ENCODE peak calls at places on chromosomes 16 and 17, in seven cellular contexts. One of them, this sample, is unnamed.

GRCh38 chr17:39533891-39534290 is 72.6 kb downstream of the CDK12 start:
- DNase-seq in kidney: no peak
- DNase-seq in fibroblast of lung: no peak
- DNase-seq in effector memory CD4-positive, alpha-beta T cell: no peak
- DNase-seq in GM23248: no peak
- DNase-seq in MM.1S: no peak
- DNase-seq in A549: no peak
- DNase-seq in this sample: no peak

GRCh38 chr17:45940826-45941225 is 46.5 kb downstream of the MAPT start:
- DNase-seq in kidney: no peak
- DNase-seq in fibroblast of lung: no peak
- DNase-seq in effector memory CD4-positive, alpha-beta T cell: no peak
- DNase-seq in GM23248: no peak
- DNase-seq in MM.1S: no peak
- DNase-seq in A549: no peak
- DNase-seq in this sample: no peak

GRCh38 chr17:35973333-35974260 is 7.7 kb downstream of the CCL16 start:
- DNase-seq in kidney: no peak
- DNase-seq in fibroblast of lung: no peak
- DNase-seq in effector memory CD4-positive, alpha-beta T cell: no peak
- DNase-seq in GM23248: peak; percentile 36
- DNase-seq in MM.1S: no peak
- DNase-seq in A549: peak; percentile 16
- DNase-seq in this sample: no peak

GRCh38 chr17:48725294-48726064 is 2.5 kb downstream of the PRAC2 start:
- DNase-seq in kidney: no peak
- DNase-seq in fibroblast of lung: no peak
- DNase-seq in effector memory CD4-positive, alpha-beta T cell: no peak
- DNase-seq in GM23248: no peak
- DNase-seq in MM.1S: no peak
- DNase-seq in A549: no peak
- DNase-seq in this sample: no peak

GRCh38 chr16:50251375-50252081 is 14.8 kb upstream of the ADCY7 start:
- DNase-seq in kidney: no peak
- DNase-seq in fibroblast of lung: peak; percentile 83
- DNase-seq in effector memory CD4-positive, alpha-beta T cell: no peak
- DNase-seq in GM23248: peak; percentile 98
- DNase-seq in MM.1S: no peak
- DNase-seq in A549: no peak
- DNase-seq in this sample: peak; percentile 51

GRCh38 chr17:47192549-47192948 is 3.5 kb upstream of the CDC27 start:
- DNase-seq in kidney: no peak
- DNase-seq in fibroblast of lung: no peak
- DNase-seq in effector memory CD4-positive, alpha-beta T cell: no peak
- DNase-seq in GM23248: no peak
- DNase-seq in MM.1S: peak; percentile 79
- DNase-seq in A549: no peak
- DNase-seq in this sample: no peak

GRCh38 chr17:40518401-40519088 is 17.1 kb upstream of the TNS4 start:
- DNase-seq in kidney: no peak
- DNase-seq in fibroblast of lung: no peak
- DNase-seq in effector memory CD4-positive, alpha-beta T cell: no peak
- DNase-seq in GM23248: peak; percentile 52
- DNase-seq in MM.1S: no peak
- DNase-seq in A549: peak; percentile 88
- DNase-seq in this sample: peak; percentile 68

GRCh38 chr17:1019451-1019850 is 22.5 kb downstream of the TIMM22 start:
- DNase-seq in kidney: no peak
- DNase-seq in fibroblast of lung: no peak
- DNase-seq in effector memory CD4-positive, alpha-beta T cell: no peak
- DNase-seq in GM23248: no peak
- DNase-seq in MM.1S: no peak
- DNase-seq in A549: no peak
- DNase-seq in this sample: no peak

GRCh38 chr16:11586375-11586855 is 304 bp downstream of the LITAF start:
- DNase-seq in kidney: peak; percentile 81
- DNase-seq in fibroblast of lung: no peak
- DNase-seq in effector memory CD4-positive, alpha-beta T cell: no peak
- DNase-seq in GM23248: peak; percentile 44
- DNase-seq in MM.1S: peak; percentile 19
- DNase-seq in A549: no peak
- DNase-seq in this sample: no peak

GRCh38 chr17:64156670-64157069 is 26.7 kb upstream of the ERN1 start:
- DNase-seq in kidney: no peak
- DNase-seq in fibroblast of lung: no peak
- DNase-seq in effector memory CD4-positive, alpha-beta T cell: no peak
- DNase-seq in GM23248: no peak
- DNase-seq in MM.1S: no peak
- DNase-seq in A549: no peak
- DNase-seq in this sample: no peak

GRCh38 chr17:6135216-6135615 is 65.0 kb downstream of the WSCD1 start:
- DNase-seq in kidney: no peak
- DNase-seq in fibroblast of lung: no peak
- DNase-seq in effector memory CD4-positive, alpha-beta T cell: no peak
- DNase-seq in GM23248: no peak
- DNase-seq in MM.1S: no peak
- DNase-seq in A549: no peak
- DNase-seq in this sample: no peak

GRCh38 chr16:87681990-87682570 is 79.8 kb downstream of the JPH3 start:
- DNase-seq in kidney: no peak
- DNase-seq in fibroblast of lung: peak; percentile 68
- DNase-seq in effector memory CD4-positive, alpha-beta T cell: no peak
- DNase-seq in GM23248: peak; percentile 85
- DNase-seq in MM.1S: no peak
- DNase-seq in A549: peak; percentile 48
- DNase-seq in this sample: peak; percentile 94

GRCh38 chr17:64706224-64707076 is 44.3 kb upstream of the SMURF2 start:
- DNase-seq in kidney: no peak
- DNase-seq in fibroblast of lung: no peak
- DNase-seq in effector memory CD4-positive, alpha-beta T cell: no peak
- DNase-seq in GM23248: peak; percentile 56
- DNase-seq in MM.1S: no peak
- DNase-seq in A549: peak; percentile 85
- DNase-seq in this sample: no peak

GRCh38 chr16:70375636-70376611 is 29.2 kb downstream of the DDX19A start:
- DNase-seq in kidney: no peak
- DNase-seq in fibroblast of lung: no peak
- DNase-seq in effector memory CD4-positive, alpha-beta T cell: no peak
- DNase-seq in GM23248: no peak
- DNase-seq in MM.1S: no peak
- DNase-seq in A549: no peak
- DNase-seq in this sample: no peak

GRCh38 chr16:56479469-56479868 is 28.1 kb downstream of the OGFOD1 start:
- DNase-seq in kidney: no peak
- DNase-seq in fibroblast of lung: no peak
- DNase-seq in effector memory CD4-positive, alpha-beta T cell: no peak
- DNase-seq in GM23248: no peak
- DNase-seq in MM.1S: no peak
- DNase-seq in A549: no peak
- DNase-seq in this sample: no peak

GRCh38 chr17:71791311-71791710 is 329.5 kb upstream of the SOX9 start:
- DNase-seq in kidney: no peak
- DNase-seq in fibroblast of lung: no peak
- DNase-seq in effector memory CD4-positive, alpha-beta T cell: no peak
- DNase-seq in GM23248: no peak
- DNase-seq in MM.1S: no peak
- DNase-seq in A549: no peak
- DNase-seq in this sample: no peak

DNA sequence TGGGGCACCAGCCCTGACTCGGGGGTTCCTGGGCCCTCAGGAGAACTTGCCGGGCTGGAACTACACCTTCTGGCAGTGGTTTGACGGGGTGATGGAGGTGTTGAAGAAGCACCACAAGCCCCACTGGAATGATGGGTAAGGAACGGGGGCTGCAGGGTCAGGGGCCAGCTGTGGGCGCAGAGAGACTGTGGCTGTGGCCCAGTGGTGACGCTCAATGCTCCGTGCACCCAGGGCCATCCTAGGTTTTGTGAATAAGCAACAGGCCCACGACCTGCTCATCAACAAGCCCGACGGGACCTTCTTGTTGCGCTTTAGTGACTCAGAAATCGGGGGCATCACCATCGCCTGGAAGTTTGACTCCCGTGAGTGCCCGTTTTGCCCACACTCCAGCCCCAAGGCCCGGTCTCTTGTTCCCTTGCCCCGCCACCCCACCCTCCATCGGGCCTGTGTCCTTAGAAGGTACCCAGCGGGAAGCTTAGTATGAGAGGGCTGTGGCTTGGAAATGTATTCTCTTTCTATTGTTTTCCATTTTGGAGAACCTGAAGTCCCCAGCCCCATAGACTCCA is 19.1 kb downstream of the STAT5A start:
- DNase-seq in kidney: no peak
- DNase-seq in fibroblast of lung: no peak
- DNase-seq in effector memory CD4-positive, alpha-beta T cell: no peak
- DNase-seq in GM23248: no peak
- DNase-seq in MM.1S: no peak
- DNase-seq in A549: no peak
- DNase-seq in this sample: peak; percentile 44
- H3K4me3 ChIP-seq in kidney: no peak overlapping the region
- H3K4me3 ChIP-seq in fibroblast of lung: no peak overlapping the region
- H3K4me3 ChIP-seq in effector memory CD4-positive, alpha-beta T cell: no peak overlapping the region
- H3K4me3 ChIP-seq in GM23248: no peak overlapping the region
- H3K4me3 ChIP-seq in MM.1S: no peak overlapping the region
- H3K4me3 ChIP-seq in A549: no peak overlapping the region
- H3K4me3 ChIP-seq in this sample: no peak overlapping the region

DNA sequence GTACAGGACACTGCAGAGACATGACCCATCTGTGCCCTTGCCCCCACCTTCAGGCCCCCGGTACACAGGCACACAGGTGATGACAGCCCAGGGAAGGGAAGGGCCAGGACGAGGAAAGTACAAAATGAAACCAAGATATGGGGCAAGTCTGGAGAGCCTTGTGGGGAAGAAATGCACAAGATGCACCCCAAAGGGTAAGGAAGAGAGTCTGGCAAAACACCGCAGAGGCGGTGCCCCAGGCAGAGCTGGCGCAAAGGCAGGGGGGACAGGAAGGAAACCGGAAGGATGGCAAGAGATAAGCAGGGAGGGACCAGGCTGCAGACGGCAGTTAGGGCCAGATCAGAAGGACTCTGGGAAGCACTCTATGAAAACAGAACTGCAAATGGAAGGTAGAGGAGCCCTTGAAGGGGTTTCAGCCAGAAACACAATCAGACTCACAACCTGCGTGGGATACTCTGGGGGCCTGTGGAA is 81.4 kb downstream of the SLC39A11 start:
- DNase-seq in kidney: no peak
- DNase-seq in fibroblast of lung: no peak
- DNase-seq in effector memory CD4-positive, alpha-beta T cell: no peak
- DNase-seq in GM23248: no peak
- DNase-seq in MM.1S: no peak
- DNase-seq in A549: no peak
- DNase-seq in this sample: no peak
- H3K4me3 ChIP-seq in kidney: no peak overlapping the region
- H3K4me3 ChIP-seq in fibroblast of lung: no peak overlapping the region
- H3K4me3 ChIP-seq in effector memory CD4-positive, alpha-beta T cell: peak overlapping the region; percentile 8
- H3K4me3 ChIP-seq in GM23248: no peak overlapping the region
- H3K4me3 ChIP-seq in MM.1S: no peak overlapping the region
- H3K4me3 ChIP-seq in A549: no peak overlapping the region
- H3K4me3 ChIP-seq in this sample: no peak overlapping the region

GRCh38 chr16:8925455-8925854 is 38.3 kb downstream of the USP7 start:
- DNase-seq in kidney: no peak
- DNase-seq in fibroblast of lung: no peak
- DNase-seq in effector memory CD4-positive, alpha-beta T cell: no peak
- DNase-seq in GM23248: no peak
- DNase-seq in MM.1S: no peak
- DNase-seq in A549: no peak
- DNase-seq in this sample: no peak

GRCh38 chr16:8929086-8929748 is 34.5 kb downstream of the USP7 start:
- DNase-seq in kidney: no peak
- DNase-seq in fibroblast of lung: no peak
- DNase-seq in effector memory CD4-positive, alpha-beta T cell: no peak
- DNase-seq in GM23248: no peak
- DNase-seq in MM.1S: no peak
- DNase-seq in A549: no peak
- DNase-seq in this sample: no peak

GRCh38 chr16:8926827-8927226 is 36.9 kb downstream of the USP7 start:
- DNase-seq in kidney: no peak
- DNase-seq in fibroblast of lung: no peak
- DNase-seq in effector memory CD4-positive, alpha-beta T cell: no peak
- DNase-seq in GM23248: no peak
- DNase-seq in MM.1S: no peak
- DNase-seq in A549: no peak
- DNase-seq in this sample: no peak

GRCh38 chr16:8931864-8932263 is 31.8 kb downstream of the USP7 start:
- DNase-seq in kidney: no peak
- DNase-seq in fibroblast of lung: peak; percentile 69
- DNase-seq in effector memory CD4-positive, alpha-beta T cell: no peak
- DNase-seq in GM23248: peak; percentile 66
- DNase-seq in MM.1S: peak; percentile 26
- DNase-seq in A549: peak; percentile 47
- DNase-seq in this sample: peak; percentile 74

DNA sequence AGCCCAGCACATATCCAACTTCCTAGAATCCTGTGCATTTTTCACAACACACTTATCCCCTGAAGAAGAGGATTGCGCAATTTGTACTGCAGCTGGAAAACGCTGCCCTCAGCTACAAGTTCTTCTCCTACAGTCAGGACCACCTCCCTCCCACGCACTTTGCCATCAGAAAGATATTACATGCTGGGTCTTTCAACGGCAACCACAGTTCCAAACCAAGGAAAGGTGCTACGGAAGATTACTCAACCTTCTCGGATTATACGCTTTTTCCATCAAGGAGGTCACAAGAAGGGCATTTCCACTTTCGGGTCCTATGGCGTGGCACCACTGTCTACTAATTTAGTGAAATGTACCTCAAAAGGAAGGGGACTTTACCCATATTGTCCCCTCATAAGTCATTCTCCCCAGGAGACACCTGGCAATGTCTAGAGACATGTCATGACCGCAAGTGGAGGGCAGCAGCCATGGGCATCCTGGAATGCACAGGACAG is 35.2 kb downstream of the USP7 start:
- DNase-seq in kidney: no peak
- DNase-seq in fibroblast of lung: peak; percentile 73
- DNase-seq in effector memory CD4-positive, alpha-beta T cell: no peak
- DNase-seq in GM23248: peak; percentile 14
- DNase-seq in MM.1S: no peak
- DNase-seq in A549: no peak
- DNase-seq in this sample: no peak
- H3K4me3 ChIP-seq in kidney: no peak overlapping the region
- H3K4me3 ChIP-seq in fibroblast of lung: no peak overlapping the region
- H3K4me3 ChIP-seq in effector memory CD4-positive, alpha-beta T cell: no peak overlapping the region
- H3K4me3 ChIP-seq in GM23248: no peak overlapping the region
- H3K4me3 ChIP-seq in MM.1S: no peak overlapping the region
- H3K4me3 ChIP-seq in A549: no peak overlapping the region
- H3K4me3 ChIP-seq in this sample: no peak overlapping the region

GRCh38 chr16:1474471-1474795 is 395 bp downstream of the CLCN7 start:
- DNase-seq in kidney: no peak
- DNase-seq in fibroblast of lung: no peak
- DNase-seq in effector memory CD4-positive, alpha-beta T cell: no peak
- DNase-seq in GM23248: peak; percentile 55
- DNase-seq in MM.1S: no peak
- DNase-seq in A549: no peak
- DNase-seq in this sample: peak; percentile 89
- H3K4me3 ChIP-seq in kidney: peak overlapping the region; percentile 91
- H3K4me3 ChIP-seq in fibroblast of lung: peak overlapping the region; percentile 74
- H3K4me3 ChIP-seq in effector memory CD4-positive, alpha-beta T cell: peak overlapping the region; percentile 84
- H3K4me3 ChIP-seq in GM23248: peak overlapping the region; percentile 84
- H3K4me3 ChIP-seq in MM.1S: peak overlapping the region; percentile 71
- H3K4me3 ChIP-seq in A549: peak overlapping the region; percentile 99
- H3K4me3 ChIP-seq in this sample: peak overlapping the region; percentile 71

GRCh38 chr16:84368327-84368996 is at the start of gene ATP2C2:
- DNase-seq in kidney: peak; percentile 82
- DNase-seq in fibroblast of lung: no peak
- DNase-seq in effector memory CD4-positive, alpha-beta T cell: no peak
- DNase-seq in GM23248: no peak
- DNase-seq in MM.1S: no peak
- DNase-seq in A549: no peak
- DNase-seq in this sample: peak; percentile 99
- H3K4me3 ChIP-seq in kidney: peak within 1 kb of the TSS; percentile 43
- H3K4me3 ChIP-seq in fibroblast of lung: no peak within 1 kb of the TSS
- H3K4me3 ChIP-seq in effector memory CD4-positive, alpha-beta T cell: no peak within 1 kb of the TSS
- H3K4me3 ChIP-seq in GM23248: no peak within 1 kb of the TSS
- H3K4me3 ChIP-seq in MM.1S: no peak within 1 kb of the TSS
- H3K4me3 ChIP-seq in A549: peak within 1 kb of the TSS; percentile 46
- H3K4me3 ChIP-seq in this sample: peak within 1 kb of the TSS; percentile 65

This sample was measured in H7.